ENCODE peak calls at places on chromosomes 12 and 14, in nine cellular contexts. W is PC-9; K is CD8-positive, alpha-beta T cell; G is IMR-90; S is lower lobe of right lung; E is left ventricle myocardium inferior; A is heart left ventricle; B is endothelial cell of umbilical vein; M is neural progenitor cell. D is an unnamed sample.

GRCh38 chr14:80977103-80977728 is 21.8 kb downstream of the TSHR start:
- DNase-seq in M (no peak), W (no peak), S (no peak), A (no peak), E (no peak), K (no peak), G (no peak), B (no peak), D (no peak)

GRCh38 chr12:56487448-56488040 is 417 bp downstream of the GLS2 start:
- DNase-seq in E (no peak), S (peak; percentile 68), B (peak; percentile 6), W (peak; percentile 25), A (peak; percentile 25), M (peak; percentile 66), K (no peak), G (no peak), D (peak; percentile 30)

GRCh38 chr12:116559330-116560080 is at the start of gene MAP1LC3B2:
- DNase-seq in M (peak; percentile 30), A (peak; percentile 53), G (peak; percentile 39), E (peak; percentile 45), S (peak; percentile 75), B (no peak), K (peak; percentile 82), W (peak; percentile 88), D (peak; percentile 54)

GRCh38 chr14:54852215-54852614 is 50.4 kb downstream of the GCH1 start:
- DNase-seq in E (no peak), B (no peak), G (no peak), S (no peak), K (no peak), A (no peak), M (no peak), W (no peak), D (no peak)

GRCh38 chr12:52127683-52128450 is 48.4 kb downstream of the SMIM41 start:
- DNase-seq in B (peak; percentile 52), M (no peak), K (no peak), S (no peak), W (no peak), E (peak; percentile 4), G (no peak), A (no peak), D (no peak)

GRCh38 chr12:104669851-104670337 is 213.1 kb downstream of the CHST11 start:
- DNase-seq in S (peak; percentile 72), W (no peak), K (peak; percentile 38), B (no peak), G (peak; percentile 35), M (no peak), A (no peak), E (peak; percentile 59), D (no peak)

GRCh38 chr12:11904124-11904523 is 166.6 kb upstream of the BCL2L14 start:
- DNase-seq in K (no peak), M (no peak), G (no peak), S (no peak), E (no peak), B (no peak), A (no peak), W (no peak), D (no peak)

GRCh38 chr12:4701383-4701782 is 18.8 kb upstream of the GALNT8 start:
- DNase-seq in W (no peak), B (no peak), K (no peak), G (peak; percentile 4), M (no peak), A (peak; percentile 47), S (no peak), E (peak; percentile 37), D (no peak)

GRCh38 chr14:28875937-28876910 is 109.6 kb downstream of the FOXG1 start:
- DNase-seq in K (no peak), M (peak; percentile 3), B (no peak), S (no peak), W (no peak), A (no peak), G (no peak), E (no peak), D (no peak)

GRCh38 chr12:26754148-26754547 is 78.8 kb downstream of the ITPR2 start:
- DNase-seq in E (no peak), K (no peak), G (no peak), M (no peak), A (no peak), W (no peak), B (no peak), S (no peak), D (no peak)

GRCh38 chr14:102063092-102063807 is 23.6 kb downstream of the HSP90AA1 start:
- DNase-seq in A (peak; percentile 86), S (peak; percentile 88), W (peak; percentile 95), G (peak; percentile 83), E (peak; percentile 86), M (peak; percentile 65), K (peak; percentile 63), B (peak; percentile 94), D (peak; percentile 83)

GRCh38 chr12:74021937-74022336 is 515.7 kb upstream of the ATXN7L3B start:
- DNase-seq in K (no peak), E (peak; percentile 35), G (no peak), A (no peak), B (peak; percentile 33), S (peak; percentile 48), M (peak; percentile 92), W (peak; percentile 53), D (peak; percentile 71)

GRCh38 chr14:54182419-54183040 is 214.3 kb upstream of the CDKN3 start:
- DNase-seq in A (no peak), W (no peak), G (peak; percentile 74), M (no peak), S (no peak), E (no peak), K (no peak), B (peak; percentile 75), D (peak; percentile 28)

DNA sequence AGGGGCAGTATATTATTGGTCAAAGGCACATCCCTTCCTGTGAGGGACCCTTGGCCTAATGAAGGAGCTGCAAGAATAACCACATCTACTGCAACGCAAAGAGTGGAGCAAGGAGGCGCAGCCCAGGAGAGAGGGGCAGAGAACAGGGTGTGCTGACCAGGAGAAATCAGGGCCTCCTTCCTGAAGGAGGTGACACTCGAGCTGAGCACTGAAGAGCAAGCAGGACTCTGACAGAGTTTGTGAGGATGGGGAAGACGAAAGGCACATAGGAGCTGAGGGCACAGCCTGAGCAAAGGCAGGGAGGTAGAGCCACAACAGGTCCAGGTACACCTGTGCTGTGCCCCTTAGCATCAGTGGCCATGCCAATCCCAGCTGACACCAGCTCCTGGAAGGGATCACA is 60.6 kb downstream of the CCDC85C start:
- DNase-seq in M (no peak), B (no peak), S (no peak), E (no peak), W (no peak), G (no peak), K (no peak), A (no peak), D (no peak)
- H3K4me1 ChIP-seq in M (peaks cover 75% of the 10 kb centered on the region), B (peaks cover 2% of the 10 kb centered on the region), S (peaks cover 13% of the 10 kb centered on the region), E (peaks cover 74% of the 10 kb centered on the region), W (peaks cover 11% of the 10 kb centered on the region), G (peaks cover 9% of the 10 kb centered on the region), K (no peaks in the 10 kb centered on the region), A (peaks cover 37% of the 10 kb centered on the region), D (no peaks in the 10 kb centered on the region)

GRCh38 chr12:130873106-130873795 is 1.4 kb downstream of the RAN start:
- DNase-seq in W (no peak), K (no peak), S (no peak), M (no peak), G (no peak), B (no peak), A (no peak), E (no peak), D (peak; percentile 13)

GRCh38 chr12:130872179-130873096 is 572 bp downstream of the RAN start:
- DNase-seq in G (no peak), A (peak; percentile 55), B (peak; percentile 42), E (peak; percentile 29), M (peak; percentile 71), W (peak; percentile 33), K (peak; percentile 37), S (peak; percentile 61), D (peak; percentile 80)

GRCh38 chr12:130875193-130875592 is 3.3 kb downstream of the RAN start:
- DNase-seq in E (no peak), A (no peak), K (no peak), M (no peak), W (no peak), G (no peak), S (no peak), B (no peak), D (no peak)

GRCh38 chr12:130874696-130875095 is 2.8 kb downstream of the RAN start:
- DNase-seq in G (no peak), E (no peak), M (no peak), B (no peak), S (no peak), A (no peak), W (no peak), K (no peak), D (no peak)

GRCh38 chr12:130873825-130874224 is 2.0 kb downstream of the RAN start:
- DNase-seq in E (no peak), A (no peak), S (no peak), M (no peak), K (no peak), G (no peak), B (no peak), W (no peak), D (no peak)
- H3K4me3 ChIP-seq in E (peak overlapping the region; percentile 85), A (no peak overlapping the region), S (no peak overlapping the region), M (peak overlapping the region; percentile 97), K (no peak overlapping the region), G (no peak overlapping the region), B (no peak overlapping the region), W (peak overlapping the region; percentile 99), D (peak overlapping the region; percentile 96)

DNA sequence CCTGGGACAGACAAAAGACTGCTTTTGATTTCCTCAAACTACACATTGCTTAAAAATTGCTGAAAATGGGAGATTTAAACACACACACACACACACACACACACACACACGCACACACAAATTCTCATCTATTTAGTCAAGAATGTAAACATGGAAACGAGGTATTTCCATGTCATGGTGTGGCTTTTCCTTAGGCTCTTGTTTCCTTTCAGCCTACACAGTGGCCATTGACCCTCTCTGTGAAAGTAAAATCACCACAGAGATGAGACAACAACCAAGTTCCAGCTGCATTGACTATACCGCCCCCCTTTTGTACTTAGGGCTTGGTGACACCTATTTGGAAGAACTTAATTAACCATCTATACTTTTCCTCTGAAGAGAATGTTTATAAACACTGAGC is 41.9 kb downstream of the TTC8 start:
- DNase-seq in G (peak; percentile 75), M (peak; percentile 7), S (no peak), W (no peak), E (no peak), B (peak; percentile 6), A (no peak), K (no peak), D (peak; percentile 47)
- H3K9me3 ChIP-seq in G (no peaks in the 10 kb centered on the region), M (no peaks in the 10 kb centered on the region), S (no peaks in the 10 kb centered on the region), W (no peaks in the 10 kb centered on the region), E (no peaks in the 10 kb centered on the region), B (no peaks in the 10 kb centered on the region), A (no peaks in the 10 kb centered on the region), K (no peaks in the 10 kb centered on the region), D (no peaks in the 10 kb centered on the region)

GRCh38 chr14:100241279-100241678 is 2.3 kb downstream of the YY1 start:
- DNase-seq in B (peak; percentile 27), K (no peak), W (no peak), G (no peak), E (no peak), S (no peak), A (no peak), M (no peak), D (peak; percentile 32)
- H3K4me1 ChIP-seq in B (peaks cover 22% of the 10 kb centered on the region), K (peaks cover 56% of the 10 kb centered on the region), W (peaks cover 19% of the 10 kb centered on the region), G (peaks cover 9% of the 10 kb centered on the region), E (peaks cover 87% of the 10 kb centered on the region), S (peaks cover 70% of the 10 kb centered on the region), A (peaks cover 46% of the 10 kb centered on the region), M (peaks cover 14% of the 10 kb centered on the region), D (peaks cover 44% of the 10 kb centered on the region)

GRCh38 chr14:36827861-36828260 is 166.2 kb downstream of the PAX9 start:
- DNase-seq in W (no peak), E (no peak), S (no peak), K (no peak), G (no peak), A (no peak), B (no peak), M (no peak), D (no peak)
- H3K4me3 ChIP-seq in W (no peak overlapping the region), E (no peak overlapping the region), S (no peak overlapping the region), K (no peak overlapping the region), G (no peak overlapping the region), A (no peak overlapping the region), B (no peak overlapping the region), M (no peak overlapping the region), D (no peak overlapping the region)